ENCODE peak calls at places on chromosomes 3 and 15, in six cellular contexts. X is hypothalamus, O is activated T-cell treated with anti-CD3 and anti-CD28 coated beads for 1 hour, C is small intestine, V is adrenal gland, Z is Karpas-422. B is an unnamed sample.

GRCh38 chr3:44554626-44555592 is at the start of gene ZKSCAN7:
- DNase-seq in C (peak), V (peak), O (peak), Z (peak), X (peak), B (peak)

GRCh38 chr3:184241447-184242296 is 7.1 kb downstream of the ALG3 start:
- DNase-seq in Z (peak), C (peak), X (no peak), V (peak), O (no peak), B (no peak)

GRCh38 chr3:126923895-126924294 is 59.0 kb upstream of the PLXNA1 start:
- DNase-seq in C (no peak), V (no peak), Z (no peak), O (no peak), X (no peak), B (no peak)

GRCh38 chr15:89777073-89777820 is 1.1 kb downstream of the MESP2 start:
- DNase-seq in Z (no peak), O (no peak), X (no peak), V (no peak), C (no peak), B (no peak)

GRCh38 chr15:64720188-64720587 is 55.2 kb downstream of the RBPMS2 start:
- DNase-seq in Z (no peak), O (no peak), C (no peak), X (no peak), V (peak), B (no peak)

GRCh38 chr3:4826237-4827100 is 152.8 kb upstream of the BHLHE40 start:
- DNase-seq in Z (no peak), C (peak), X (peak), O (no peak), V (peak), B (no peak)

GRCh38 chr3:37993811-37994638 is 3.4 kb downstream of the VILL start:
- DNase-seq in Z (peak), O (peak), X (peak), V (peak), C (peak), B (peak)

GRCh38 chr3:64417816-64418215 is 192.6 kb upstream of the PRICKLE2 start:
- DNase-seq in X (no peak), Z (no peak), C (no peak), O (no peak), V (peak), B (no peak)

GRCh38 chr3:44339990-44340389 is 1.4 kb downstream of the TCAIM start:
- DNase-seq in Z (peak), O (no peak), C (no peak), V (no peak), X (no peak), B (no peak)

GRCh38 chr15:52529940-52530339 is 1.3 kb upstream of the MYO5A start:
- DNase-seq in C (no peak), O (no peak), V (no peak), Z (no peak), X (no peak), B (no peak)

GRCh38 chr15:100517820-100518219 is 10.9 kb downstream of the CERS3 start:
- DNase-seq in O (no peak), Z (no peak), V (no peak), X (no peak), C (no peak), B (no peak)

GRCh38 chr15:80778964-80779657 is at the start of gene CEMIP:
- DNase-seq in X (peak), Z (no peak), O (peak), V (peak), C (peak), B (no peak)

GRCh38 chr3:103372031-103372430 is 937.2 kb downstream of the ZPLD1 start:
- DNase-seq in O (no peak), V (no peak), X (no peak), C (no peak), Z (no peak), B (no peak)

GRCh38 chr15:51931638-51932037 is 39.9 kb downstream of the LEO1 start:
- DNase-seq in Z (no peak), C (no peak), X (no peak), O (no peak), V (no peak), B (no peak)

GRCh38 chr15:90213818-90214204 is 12.7 kb downstream of the SEMA4B start:
- DNase-seq in V (no peak), C (no peak), X (no peak), Z (no peak), O (no peak), B (peak)

GRCh38 chr15:38885477-38885952 is 320.9 kb upstream of the RASGRP1 start:
- DNase-seq in V (no peak), Z (no peak), C (no peak), O (no peak), X (no peak), B (no peak)

GRCh38 chr3:9947025-9947995 is 4.9 kb downstream of the PRRT3 start:
- DNase-seq in C (peak), O (no peak), V (peak), X (peak), Z (no peak), B (no peak)

GRCh38 chr3:67522081-67522480 is 132.3 kb downstream of the SUCLG2 start:
- DNase-seq in X (no peak), C (no peak), V (no peak), Z (no peak), O (no peak), B (no peak)

GRCh38 chr15:81189583-81190283 is 6.9 kb upstream of the IL16 start:
- DNase-seq in Z (no peak), V (peak), X (no peak), C (no peak), O (no peak), B (no peak)

GRCh38 chr15:43246261-43246764 is 20.4 kb downstream of the TGM5 start:
- DNase-seq in O (no peak), X (no peak), C (no peak), Z (no peak), V (no peak), B (no peak)

GRCh38 chr15:78303729-78304486 is 4.5 kb upstream of the SKIC8 start:
- DNase-seq in C (no peak), O (no peak), V (no peak), X (no peak), Z (no peak), B (no peak)

GRCh38 chr3:133573054-133573628 is 345 bp upstream of the CDV3 start:
- DNase-seq in X (no peak), O (peak), C (peak), Z (peak), V (peak), B (peak)

GRCh38 chr3:71066356-71066755 is 517.2 kb downstream of the FOXP1 start:
- DNase-seq in C (no peak), V (no peak), X (no peak), Z (peak), O (no peak), B (peak)

GRCh38 chr3:10806001-10806400 is 10.0 kb upstream of the SLC6A11 start:
- DNase-seq in C (no peak), Z (no peak), X (no peak), O (no peak), V (no peak), B (no peak)

GRCh38 chr15:35692256-35692867 is 146.4 kb upstream of the DPH6 start:
- DNase-seq in V (no peak), O (no peak), X (no peak), C (no peak), Z (no peak), B (no peak)

B was measured in memory B cell.